ENCODE peak calls at places on chromosomes 4 and X, in four cellular contexts. One of them, this sample, is unnamed.

GRCh38 chr4:152696764-152697250 is 17.0 kb upstream of the TMEM154 start:
- DNase-seq in cardiac fibroblast: peak; percentile 71
- DNase-seq in SK-N-SH: no peak
- DNase-seq in HL-60: peak; percentile 28
- DNase-seq in this sample: no peak

GRCh38 chr4:174553828-174554227 is 31.5 kb upstream of the HPGD start:
- DNase-seq in cardiac fibroblast: peak; percentile 58
- DNase-seq in HL-60: no peak
- DNase-seq in SK-N-SH: no peak
- DNase-seq in this sample: no peak

GRCh38 chrX:150052226-150052625 is 113.9 kb upstream of the EOLA2 start:
- DNase-seq in HL-60: no peak
- DNase-seq in SK-N-SH: no peak
- DNase-seq in cardiac fibroblast: no peak
- DNase-seq in this sample: no peak

GRCh38 chr4:111984169-111984873 is 160.9 kb upstream of the FAM241A start:
- DNase-seq in HL-60: no peak
- DNase-seq in SK-N-SH: no peak
- DNase-seq in cardiac fibroblast: no peak
- DNase-seq in this sample: no peak

GRCh38 chrX:53684415-53685192 is 1.9 kb downstream of the HUWE1 start:
- DNase-seq in HL-60: no peak
- DNase-seq in cardiac fibroblast: no peak
- DNase-seq in SK-N-SH: no peak
- DNase-seq in this sample: no peak

GRCh38 chr4:151530783-151531182 is 121.8 kb downstream of the FHIP1A start:
- DNase-seq in SK-N-SH: no peak
- DNase-seq in HL-60: no peak
- DNase-seq in cardiac fibroblast: peak; percentile 33
- DNase-seq in this sample: no peak

GRCh38 chr4:41930139-41930831 is 4.9 kb upstream of the TMEM33 start:
- DNase-seq in cardiac fibroblast: no peak
- DNase-seq in HL-60: no peak
- DNase-seq in SK-N-SH: no peak
- DNase-seq in this sample: no peak

GRCh38 chr4:186149872-186150271 is 41.5 kb upstream of the CYP4V2 start:
- DNase-seq in HL-60: no peak
- DNase-seq in SK-N-SH: no peak
- DNase-seq in cardiac fibroblast: peak; percentile 86
- DNase-seq in this sample: peak; percentile 62

GRCh38 chrX:143455045-143455444 is 62.2 kb downstream of the SPANXN3 start:
- DNase-seq in cardiac fibroblast: peak; percentile 39
- DNase-seq in SK-N-SH: no peak
- DNase-seq in HL-60: no peak
- DNase-seq in this sample: no peak

GRCh38 chrX:109742722-109743121 is 9.7 kb upstream of the ACSL4 start:
- DNase-seq in HL-60: no peak
- DNase-seq in SK-N-SH: no peak
- DNase-seq in cardiac fibroblast: peak; percentile 25
- DNase-seq in this sample: no peak

GRCh38 chrX:23334536-23334870 is at the start of gene PTCHD1:
- DNase-seq in cardiac fibroblast: no peak
- DNase-seq in SK-N-SH: peak; percentile 48
- DNase-seq in HL-60: no peak
- DNase-seq in this sample: no peak

GRCh38 chr4:155769092-155769491 is 10.3 kb downstream of the GUCY1B1 start:
- DNase-seq in SK-N-SH: no peak
- DNase-seq in cardiac fibroblast: no peak
- DNase-seq in HL-60: no peak
- DNase-seq in this sample: no peak

GRCh38 chr4:155025762-155026457 is 182.5 kb upstream of the NPY2R start:
- DNase-seq in HL-60: peak; percentile 3
- DNase-seq in cardiac fibroblast: peak; percentile 77
- DNase-seq in SK-N-SH: no peak
- DNase-seq in this sample: peak; percentile 71

GRCh38 chr4:89929425-89930272 is 35.0 kb downstream of the MMRN1 start:
- DNase-seq in HL-60: no peak
- DNase-seq in SK-N-SH: no peak
- DNase-seq in cardiac fibroblast: no peak
- DNase-seq in this sample: no peak

GRCh38 chr4:121278811-121279368 is 101.9 kb downstream of the QRFPR start:
- DNase-seq in HL-60: no peak
- DNase-seq in cardiac fibroblast: peak; percentile 67
- DNase-seq in SK-N-SH: no peak
- DNase-seq in this sample: no peak

GRCh38 chr4:141331534-141332358 is 111.1 kb downstream of the ZNF330 start:
- DNase-seq in SK-N-SH: no peak
- DNase-seq in cardiac fibroblast: no peak
- DNase-seq in HL-60: no peak
- DNase-seq in this sample: no peak

GRCh38 chrX:24153175-24153795 is 3.8 kb downstream of the ZFX start:
- DNase-seq in SK-N-SH: no peak
- DNase-seq in cardiac fibroblast: no peak
- DNase-seq in HL-60: no peak
- DNase-seq in this sample: no peak

GRCh38 chr4:59583845-59584568 is 1616.1 kb upstream of the ADGRL3 start:
- DNase-seq in SK-N-SH: no peak
- DNase-seq in cardiac fibroblast: no peak
- DNase-seq in HL-60: no peak
- DNase-seq in this sample: no peak
- TF ChIP-seq CTCF in SK-N-SH: no peak
- TF ChIP-seq CTCF in cardiac fibroblast: no peak
- TF ChIP-seq CTCF in HL-60: no peak
- TF ChIP-seq CTCF in this sample: no peak

GRCh38 chrX:153981231-153981630 is 8.7 kb downstream of the TMEM187 start:
- DNase-seq in HL-60: no peak
- DNase-seq in SK-N-SH: no peak
- DNase-seq in cardiac fibroblast: no peak
- DNase-seq in this sample: no peak
- TF ChIP-seq CTCF in HL-60: no peak
- TF ChIP-seq CTCF in SK-N-SH: no peak
- TF ChIP-seq CTCF in cardiac fibroblast: no peak
- TF ChIP-seq CTCF in this sample: no peak

GRCh38 chr4:131547506-131547981 is 1601.5 kb upstream of the PCDH10 start:
- DNase-seq in SK-N-SH: no peak
- DNase-seq in HL-60: no peak
- DNase-seq in cardiac fibroblast: no peak
- DNase-seq in this sample: no peak
- TF ChIP-seq CTCF in SK-N-SH: no peak
- TF ChIP-seq CTCF in HL-60: no peak
- TF ChIP-seq CTCF in cardiac fibroblast: no peak
- TF ChIP-seq CTCF in this sample: no peak

GRCh38 chr4:1763550-1764080 is 29.5 kb upstream of the FGFR3 start:
- DNase-seq in cardiac fibroblast: peak; percentile 54
- DNase-seq in SK-N-SH: peak; percentile 39
- DNase-seq in HL-60: no peak
- DNase-seq in this sample: no peak
- TF ChIP-seq CTCF in cardiac fibroblast: no peak
- TF ChIP-seq CTCF in SK-N-SH: no peak
- TF ChIP-seq CTCF in HL-60: no peak
- TF ChIP-seq CTCF in this sample: no peak

GRCh38 chrX:100695991-100696390 is 35.9 kb downstream of the SYTL4 start:
- DNase-seq in HL-60: no peak
- DNase-seq in cardiac fibroblast: no peak
- DNase-seq in SK-N-SH: no peak
- DNase-seq in this sample: no peak
- TF ChIP-seq CTCF in HL-60: no peak
- TF ChIP-seq CTCF in cardiac fibroblast: no peak
- TF ChIP-seq CTCF in SK-N-SH: no peak
- TF ChIP-seq CTCF in this sample: no peak

DNA sequence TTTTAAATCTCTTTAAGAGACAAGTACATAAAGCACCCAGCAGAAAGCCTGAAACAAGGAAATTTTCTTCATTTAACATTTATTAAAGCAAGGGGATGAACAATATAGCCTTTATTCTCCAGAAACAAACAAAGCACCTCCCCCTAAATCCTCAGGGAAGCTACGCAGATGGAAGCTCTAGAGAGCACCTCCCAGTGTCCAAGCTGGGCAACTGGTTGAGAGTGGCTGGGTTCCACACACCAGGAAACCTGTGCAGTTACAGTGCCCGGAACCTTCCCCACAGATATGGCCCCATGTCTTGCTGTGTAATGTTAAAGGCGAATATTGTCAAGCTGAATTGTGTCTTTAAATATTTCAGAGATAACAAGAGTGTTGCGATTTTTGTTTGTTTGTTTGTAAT is 8.9 kb upstream of the TRIML1 start:
- DNase-seq in SK-N-SH: no peak
- DNase-seq in HL-60: no peak
- DNase-seq in cardiac fibroblast: no peak
- DNase-seq in this sample: no peak
- TF ChIP-seq CTCF in SK-N-SH: no peak
- TF ChIP-seq CTCF in HL-60: no peak
- TF ChIP-seq CTCF in cardiac fibroblast: no peak
- TF ChIP-seq CTCF in this sample: no peak

This sample was measured in endothelial cell.